ENCODE peak calls at places on chromosome 9, in four cellular contexts. W, H, I and B are unnamed samples. For H3K4me1, the result is how much of the 10 kb centered on the place peaks cover.

GRCh38 chr9:21688108-21689102 is 114.0 kb upstream of the MTAP start:
- DNase-seq in W (no peak), H (no peak), I (peak), B (no peak)

GRCh38 chr9:127812936-127813675 is 10.4 kb downstream of the FPGS start:
- DNase-seq in W (no peak), H (no peak), I (no peak), B (no peak)

GRCh38 chr9:129145841-129146292 is 32.2 kb downstream of the IER5L start:
- DNase-seq in W (peak), H (peak), I (peak), B (no peak)

GRCh38 chr9:34562136-34562745 is 27.3 kb downstream of the CNTFR start:
- DNase-seq in W (no peak), H (no peak), I (no peak), B (no peak)

GRCh38 chr9:74865177-74865576 is 22.5 kb downstream of the TRPM6 start:
- DNase-seq in W (no peak), H (no peak), I (no peak), B (no peak)

GRCh38 chr9:34741628-34742027 is 31.7 kb upstream of the CCL21 start:
- DNase-seq in W (no peak), H (no peak), I (no peak), B (no peak)

GRCh38 chr9:98168153-98168780 is 24.2 kb downstream of the CORO2A start:
- DNase-seq in W (peak), H (no peak), I (no peak), B (no peak)

GRCh38 chr9:29609282-29609681 is 2036.0 kb upstream of the C9orf72 start:
- DNase-seq in W (no peak), H (no peak), I (no peak), B (no peak)

GRCh38 chr9:5866685-5867084 is 24.0 kb upstream of the MLANA start:
- DNase-seq in W (no peak), H (no peak), I (no peak), B (no peak)

GRCh38 chr9:4490705-4491620 is 695 bp downstream of the SLC1A1 start:
- DNase-seq in W (no peak), H (no peak), I (no peak), B (peak)

GRCh38 chr9:105238302-105238701 is 6.1 kb upstream of the SLC44A1 start:
- DNase-seq in W (no peak), H (no peak), I (no peak), B (no peak)

GRCh38 chr9:121073038-121073437 is 1.7 kb upstream of the CNTRL start:
- DNase-seq in W (peak), H (no peak), I (peak), B (peak)

GRCh38 chr9:133619791-133620190 is 10.6 kb upstream of the FAM163B start:
- DNase-seq in W (no peak), H (no peak), I (no peak), B (no peak)

GRCh38 chr9:113901196-113901818 is 25.2 kb downstream of the ZNF618 start:
- DNase-seq in W (peak), H (no peak), I (no peak), B (no peak)

GRCh38 chr9:73863924-73864323 is 633.2 kb upstream of the RORB start:
- DNase-seq in W (no peak), H (no peak), I (peak), B (no peak)

GRCh38 chr9:110185806-110186205 is 22.2 kb downstream of the C9orf152 start:
- DNase-seq in W (no peak), H (no peak), I (no peak), B (no peak)

GRCh38 chr9:110189559-110190311 is 18.2 kb downstream of the C9orf152 start:
- DNase-seq in W (no peak), H (no peak), I (no peak), B (no peak)

GRCh38 chr9:110189001-110189400 is 19.0 kb downstream of the C9orf152 start:
- DNase-seq in W (peak), H (no peak), I (no peak), B (no peak)

GRCh38 chr9:110186254-110186653 is 21.7 kb downstream of the C9orf152 start:
- DNase-seq in W (no peak), H (no peak), I (no peak), B (no peak)

GRCh38 chr9:110187126-110187525 is 20.8 kb downstream of the C9orf152 start:
- DNase-seq in W (no peak), H (no peak), I (no peak), B (no peak)
- H3K4me3 ChIP-seq in W (no peak), H (no peak), I (no peak), B (no peak)

DNA sequence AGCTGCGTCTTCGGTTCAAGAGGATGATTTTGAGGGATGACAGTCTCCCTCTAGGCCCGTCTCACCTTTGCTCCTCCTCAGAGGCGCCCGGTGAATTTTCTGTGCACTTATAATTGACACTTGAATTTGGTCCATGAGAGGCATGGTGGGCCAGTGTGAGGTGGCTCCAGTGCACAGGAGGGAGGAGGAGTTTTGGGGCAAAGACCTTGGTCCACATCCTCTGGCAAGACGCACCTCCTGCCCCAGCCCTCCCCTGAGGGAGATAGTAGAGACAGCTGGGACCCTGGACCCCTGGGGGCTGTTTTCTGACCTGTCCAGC is 28.1 kb downstream of the FGD3 start:
- DNase-seq in W (no peak), H (no peak), I (no peak), B (no peak)
- H3K4me1 ChIP-seq in W (under half), H (under half), I (under half), B (under half)

GRCh38 chr9:123761905-123762605 is 167.9 kb downstream of the DENND1A start:
- DNase-seq in W (no peak), H (no peak), I (peak), B (no peak)

GRCh38 chr9:123769723-123770122 is 160.2 kb downstream of the DENND1A start:
- DNase-seq in W (no peak), H (no peak), I (no peak), B (no peak)

DNA sequence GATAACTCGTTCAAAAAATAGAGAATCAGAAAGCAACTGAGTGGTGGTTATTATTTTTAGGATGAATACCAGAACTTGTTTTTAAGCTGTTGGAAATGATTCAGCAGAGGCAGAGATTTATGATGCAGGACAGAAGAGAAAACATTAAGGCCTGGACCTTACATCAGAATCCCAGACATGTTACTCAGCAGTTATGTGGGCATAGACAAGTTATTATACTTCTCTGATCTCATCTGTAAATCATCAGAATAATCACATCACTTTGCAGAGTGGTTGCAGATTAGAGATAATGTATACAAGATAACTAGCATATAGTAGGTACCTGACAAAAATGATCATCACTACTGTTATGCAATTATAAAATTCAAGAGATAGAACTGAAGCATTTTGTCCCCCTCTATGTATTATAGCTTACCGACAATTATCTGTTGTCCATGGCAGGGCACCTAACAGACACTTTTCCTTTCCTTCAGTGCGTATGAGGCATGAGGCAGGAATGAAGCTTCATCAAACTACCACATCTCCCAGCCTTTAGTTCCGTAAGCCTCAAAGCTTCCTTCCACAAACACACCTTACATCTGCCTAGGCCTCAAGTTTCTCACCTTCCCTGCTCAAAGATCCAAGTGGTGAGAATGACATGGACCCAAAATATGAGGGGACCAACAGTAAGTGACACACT is 165.9 kb downstream of the DENND1A start:
- DNase-seq in W (no peak), H (no peak), I (peak), B (no peak)
- H3K27ac ChIP-seq in W (no peak), H (no peak), I (no peak), B (no peak)

GRCh38 chr9:1050125-1050895 is at the start of gene DMRT2:
- DNase-seq in W (peak), H (peak), I (peak), B (peak)
- H3K4me3 ChIP-seq in W (peak), H (peak), I (no peak), B (peak)

GRCh38 chr9:27431573-27431972 is 92.5 kb upstream of the IFNK start:
- DNase-seq in W (no peak), H (no peak), I (no peak), B (no peak)
- H3K4me1 ChIP-seq in W (under half), H (under half), I (under half), B (under half)